ENCODE peak calls at places on chromosome 19, in seven cellular contexts. N is psoas muscle, B is adrenal gland, T is breast epithelium, P is body of pancreas, I is stomach, X is left lung. S is an unnamed sample.
A peak's percentile ranks its signal among the peaks of the same experiment; 100 is the strongest.

GRCh38 chr19:46180701-46181385 is 32.8 kb downstream of the IGFL2 start:
- DNase-seq in I (no peak), X (no peak), B (peak; percentile 60), T (no peak), N (no peak), P (no peak), S (no peak)

GRCh38 chr19:36488816-36489138 is 584 bp downstream of the ZNF566 start:
- DNase-seq in T (no peak), P (no peak), I (no peak), N (no peak), B (peak; percentile 35), X (no peak), S (no peak)

GRCh38 chr19:38543807-38544568 is 73.8 kb downstream of the MAP4K1 start:
- DNase-seq in I (peak; percentile 39), N (peak; percentile 94), X (peak; percentile 68), T (peak; percentile 66), P (peak; percentile 50), B (peak; percentile 92), S (peak; percentile 76)

GRCh38 chr19:11141937-11142527 is 13.6 kb downstream of the SPC24 start:
- DNase-seq in T (no peak), N (no peak), P (no peak), X (peak; percentile 46), I (no peak), B (no peak), S (no peak)

GRCh38 chr19:48478339-48479061 is 9.3 kb downstream of the CYTH2 start:
- DNase-seq in P (no peak), I (no peak), B (no peak), X (no peak), N (peak; percentile 39), T (no peak), S (no peak)

GRCh38 chr19:5800361-5801270 is 4.3 kb upstream of the NRTN start:
- DNase-seq in P (no peak), I (peak; percentile 57), N (no peak), B (peak; percentile 70), T (no peak), X (no peak), S (no peak)

GRCh38 chr19:48551437-48552302 is at the start of gene SULT2B1:
- DNase-seq in B (no peak), I (peak; percentile 85), X (peak; percentile 69), N (no peak), T (peak; percentile 71), P (peak; percentile 54), S (peak; percentile 80)

GRCh38 chr19:51788936-51789795 is 5.8 kb upstream of the FPR3 start:
- DNase-seq in X (no peak), N (no peak), I (no peak), P (no peak), T (no peak), B (no peak), S (no peak)

GRCh38 chr19:50835785-50836542 is 2.6 kb upstream of the KLK15 start:
- DNase-seq in B (peak; percentile 93), X (peak; percentile 61), T (peak; percentile 35), I (peak; percentile 78), N (peak; percentile 59), P (peak; percentile 93), S (peak; percentile 79)

GRCh38 chr19:18832331-18833140 is 777 bp downstream of the UPF1 start:
- DNase-seq in B (peak; percentile 67), T (no peak), I (no peak), N (no peak), X (no peak), P (no peak), S (no peak)

GRCh38 chr19:8050274-8051096 is 2.1 kb upstream of the CCL25 start:
- DNase-seq in N (peak; percentile 86), B (peak; percentile 81), I (peak; percentile 75), T (peak; percentile 55), P (peak; percentile 66), X (peak; percentile 93), S (peak; percentile 95)

GRCh38 chr19:33674575-33675367 is 53.0 kb downstream of the CHST8 start:
- DNase-seq in P (no peak), I (peak; percentile 18), X (no peak), B (no peak), N (no peak), T (no peak), S (no peak)

GRCh38 chr19:51531349-51532315 is at the start of gene SIGLEC6:
- DNase-seq in X (peak; percentile 88), N (peak; percentile 67), T (no peak), B (peak; percentile 49), P (no peak), I (peak; percentile 37), S (peak; percentile 84)

GRCh38 chr19:974564-975257 is 9.4 kb upstream of the WDR18 start:
- DNase-seq in N (no peak), P (no peak), T (no peak), B (no peak), I (no peak), X (no peak), S (no peak)

GRCh38 chr19:45231891-45232290 is 13.3 kb downstream of the EXOC3L2 start:
- DNase-seq in N (no peak), I (no peak), X (no peak), P (no peak), T (no peak), B (no peak), S (no peak)

GRCh38 chr19:30649934-30650614 is 277.9 kb downstream of the ZNF536 start:
- DNase-seq in P (peak; percentile 72), T (no peak), X (no peak), B (peak; percentile 66), N (no peak), I (no peak), S (no peak)

GRCh38 chr19:8481191-8481590 is 21.2 kb downstream of the PRAM1 start:
- DNase-seq in N (no peak), I (no peak), P (no peak), X (no peak), T (no peak), B (peak; percentile 44), S (no peak)

GRCh38 chr19:18612772-18613588 is at the start of gene TMEM59L:
- DNase-seq in T (no peak), N (no peak), I (no peak), X (no peak), P (no peak), B (no peak), S (no peak)

GRCh38 chr19:15875075-15875474 is 22.8 kb downstream of the CYP4F2 start:
- DNase-seq in P (no peak), B (no peak), N (no peak), X (no peak), T (no peak), I (no peak), S (no peak)

GRCh38 chr19:17681505-17682125 is 6.5 kb downstream of the UNC13A start:
- DNase-seq in I (no peak), B (peak; percentile 26), N (no peak), P (no peak), X (peak; percentile 44), T (no peak), S (no peak)

DNA sequence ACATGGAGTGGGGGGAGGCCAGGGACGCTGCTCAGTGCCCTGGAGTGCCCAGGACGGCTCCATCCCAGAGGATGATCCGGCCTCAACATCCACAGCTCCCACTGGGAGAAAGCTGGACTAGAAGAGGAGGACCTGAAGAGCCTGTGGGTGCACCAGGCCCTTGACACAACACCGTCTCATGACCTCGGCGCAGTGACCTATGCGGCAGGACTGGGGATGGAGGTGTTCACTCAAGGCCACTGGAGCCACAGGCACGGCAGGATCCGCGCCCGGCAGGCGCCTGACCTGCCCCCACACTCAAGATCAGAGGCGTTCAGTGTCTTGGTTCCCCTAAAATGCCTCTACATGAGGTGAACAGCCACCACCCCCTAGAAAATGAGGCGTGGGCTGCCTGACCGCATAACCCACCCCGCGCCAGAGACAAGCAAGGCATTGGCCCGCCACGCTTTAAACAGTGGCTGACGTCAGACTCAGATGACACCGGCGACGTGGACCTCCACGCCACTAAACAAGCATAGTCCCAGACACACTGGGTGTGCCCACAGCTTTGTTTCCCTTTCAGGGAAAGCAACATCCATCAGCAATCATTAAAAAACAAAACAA is 8.0 kb downstream of the SGTA start:
- DNase-seq in X (no peak), B (peak; percentile 18), P (no peak), N (no peak), T (peak; percentile 26), I (no peak), S (peak; percentile 73)
- H3K4me1 ChIP-seq in X (peaks cover 41% of the 10 kb centered on the region), B (peaks cover 40% of the 10 kb centered on the region), P (peaks cover 6% of the 10 kb centered on the region), N (peaks cover 74% of the 10 kb centered on the region), T (no peaks in the 10 kb centered on the region), I (peaks cover 17% of the 10 kb centered on the region), S (peaks cover 41% of the 10 kb centered on the region)

GRCh38 chr19:2330255-2330631 is 1.8 kb downstream of the SPPL2B start:
- DNase-seq in N (no peak), X (no peak), B (no peak), I (no peak), P (no peak), T (no peak), S (no peak)

GRCh38 chr19:2332341-2333026 is 4.0 kb downstream of the SPPL2B start:
- DNase-seq in N (peak; percentile 59), P (no peak), X (no peak), I (no peak), B (no peak), T (no peak), S (no peak)

GRCh38 chr19:2330632-2331284 is 2.3 kb downstream of the SPPL2B start:
- DNase-seq in B (no peak), I (peak; percentile 74), X (no peak), T (no peak), P (peak; percentile 53), N (peak; percentile 88), S (no peak)

GRCh38 chr19:2333027-2333806 is 4.7 kb downstream of the SPPL2B start:
- DNase-seq in T (no peak), X (no peak), N (peak; percentile 53), I (peak; percentile 45), B (no peak), P (peak; percentile 37), S (no peak)

DNA sequence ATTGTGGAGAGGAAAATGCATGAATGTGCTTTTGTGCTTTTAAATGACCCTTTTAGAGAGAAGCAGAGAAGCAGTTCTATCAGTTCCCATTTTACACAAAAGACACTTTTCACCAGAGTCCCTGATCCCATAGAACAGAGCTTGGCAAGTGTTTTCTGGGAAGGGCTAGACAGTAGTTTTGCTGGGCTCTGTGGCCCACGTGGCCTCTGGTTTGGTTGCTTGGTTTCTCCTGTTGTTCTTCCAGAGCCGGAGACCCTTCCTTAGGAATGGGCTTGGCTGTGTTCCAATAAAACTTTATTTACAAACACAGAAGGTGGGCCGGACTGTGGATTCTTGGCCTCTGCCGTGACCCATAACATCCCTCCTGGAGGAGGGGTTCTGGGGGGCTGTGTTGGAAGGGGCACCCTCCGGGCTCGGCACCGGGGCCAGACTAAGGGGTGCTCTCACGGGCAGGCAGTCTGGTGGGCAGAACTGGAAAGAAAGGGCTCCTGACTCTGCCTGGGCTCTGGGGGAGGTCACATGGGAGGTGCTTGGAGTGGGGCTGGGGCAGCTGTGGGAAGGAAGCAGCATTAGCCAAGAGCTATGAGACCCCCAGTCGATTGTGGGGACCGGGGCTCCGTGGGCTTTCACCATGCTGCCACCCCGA is 3.2 kb downstream of the SPPL2B start:
- DNase-seq in I (no peak), P (no peak), T (no peak), X (no peak), N (peak; percentile 51), B (no peak), S (no peak)
- H3K4me1 ChIP-seq in I (peaks cover 55% of the 10 kb centered on the region), P (peaks cover 62% of the 10 kb centered on the region), T (peaks cover 15% of the 10 kb centered on the region), X (peaks cover 62% of the 10 kb centered on the region), N (peaks cover 53% of the 10 kb centered on the region), B (peaks cover 27% of the 10 kb centered on the region), S (peaks cover 48% of the 10 kb centered on the region)

GRCh38 chr19:9797871-9798270 is 21.0 kb downstream of the FBXL12 start:
- DNase-seq in B (no peak), I (no peak), P (no peak), X (no peak), T (no peak), N (no peak), S (no peak)
- H3K4me1 ChIP-seq in B (no peaks in the 10 kb centered on the region), I (no peaks in the 10 kb centered on the region), P (peaks cover 3% of the 10 kb centered on the region), X (peaks cover 9% of the 10 kb centered on the region), T (no peaks in the 10 kb centered on the region), N (no peaks in the 10 kb centered on the region), S (no peaks in the 10 kb centered on the region)

GRCh38 chr19:14371321-14371821 is 9.9 kb upstream of the ADGRE5 start:
- DNase-seq in B (no peak), N (no peak), X (no peak), I (no peak), T (no peak), P (no peak), S (no peak)
- H3K4me1 ChIP-seq in B (peaks cover 38% of the 10 kb centered on the region), N (peaks cover 19% of the 10 kb centered on the region), X (peaks cover 95% of the 10 kb centered on the region), I (peaks cover 10% of the 10 kb centered on the region), T (no peaks in the 10 kb centered on the region), P (no peaks in the 10 kb centered on the region), S (peaks cover 86% of the 10 kb centered on the region)